ENCODE peak calls at places on chromosomes 5 and 9, in five cellular contexts. Z, K, F, Q and O are unnamed samples.
A peak's percentile ranks its signal among the peaks of the same experiment; 100 is the strongest.

GRCh38 chr9:130938652-130939404 is at the start of gene FIBCD1:
- DNase-seq in K (peak; percentile 32), Q (no peak), Z (no peak), F (peak; percentile 40), O (no peak)

GRCh38 chr5:175471628-175472027 is 6.7 kb upstream of the SFXN1 start:
- DNase-seq in Z (no peak), Q (no peak), K (no peak), F (no peak), O (no peak)

GRCh38 chr9:12826924-12827655 is 52.3 kb downstream of the LURAP1L start:
- DNase-seq in Z (no peak), K (no peak), Q (no peak), F (no peak), O (no peak)

GRCh38 chr9:128091144-128091543 is 23.1 kb downstream of the SLC25A25 start:
- DNase-seq in Q (peak; percentile 92), Z (no peak), F (no peak), K (no peak), O (no peak)

GRCh38 chr5:144467795-144468194 is 297.1 kb downstream of the KCTD16 start:
- DNase-seq in Q (peak; percentile 60), F (peak; percentile 36), Z (no peak), K (no peak), O (no peak)

GRCh38 chr9:81819859-81820546 is 108.2 kb upstream of the SPATA31D4 start:
- DNase-seq in K (no peak), F (no peak), Z (no peak), Q (no peak), O (no peak)

GRCh38 chr9:76664120-76664519 is 100.1 kb upstream of the PCA3 start:
- DNase-seq in K (no peak), Q (no peak), Z (no peak), F (no peak), O (no peak)

GRCh38 chr5:140253985-140254384 is 48.9 kb downstream of the PFDN1 start:
- DNase-seq in F (peak; percentile 73), Q (no peak), K (no peak), Z (no peak), O (no peak)

GRCh38 chr9:100070642-100071041 is 28.2 kb downstream of the ERP44 start:
- DNase-seq in Q (no peak), F (no peak), K (no peak), Z (no peak), O (no peak)

GRCh38 chr5:58891072-58891970 is 308.4 kb downstream of the RAB3C start:
- DNase-seq in F (peak; percentile 81), Z (peak; percentile 38), K (peak; percentile 40), Q (peak; percentile 95), O (peak; percentile 19)

GRCh38 chr9:107485451-107486043 is 4.0 kb downstream of the KLF4 start:
- DNase-seq in Q (no peak), F (no peak), K (no peak), Z (no peak), O (no peak)

GRCh38 chr9:126451316-126451885 is 124.8 kb downstream of the MVB12B start:
- DNase-seq in F (no peak), Z (no peak), K (no peak), Q (no peak), O (no peak)

GRCh38 chr9:20538956-20539355 is 83.3 kb downstream of the MLLT3 start:
- DNase-seq in Z (no peak), Q (no peak), K (no peak), F (no peak), O (no peak)